ENCODE peak calls at places on chromosome 7, in ten cellular contexts. One of them, this sample, is unnamed.

GRCh38 chr7:40714338-40715052 is 579.7 kb downstream of the SUGCT start:
- DNase-seq in NCI-H226: no peak
- DNase-seq in thyroid gland: no peak
- DNase-seq in naive B cell: no peak
- DNase-seq in GDM1: no peak
- DNase-seq in A549: no peak
- DNase-seq in left ventricle myocardium superior: no peak
- DNase-seq in posterior vena cava: no peak
- DNase-seq in AG20443: peak
- DNase-seq in substantia nigra: no peak
- DNase-seq in this sample: peak

GRCh38 chr7:140982508-140982907 is 32.2 kb downstream of the MRPS33 start:
- DNase-seq in NCI-H226: no peak
- DNase-seq in thyroid gland: no peak
- DNase-seq in naive B cell: no peak
- DNase-seq in GDM1: no peak
- DNase-seq in A549: no peak
- DNase-seq in left ventricle myocardium superior: no peak
- DNase-seq in posterior vena cava: no peak
- DNase-seq in AG20443: no peak
- DNase-seq in substantia nigra: no peak
- DNase-seq in this sample: no peak

GRCh38 chr7:27099224-27099838 is 3.2 kb downstream of the HOXA2 start:
- DNase-seq in NCI-H226: no peak
- DNase-seq in thyroid gland: no peak
- DNase-seq in naive B cell: no peak
- DNase-seq in GDM1: no peak
- DNase-seq in A549: no peak
- DNase-seq in left ventricle myocardium superior: no peak
- DNase-seq in posterior vena cava: no peak
- DNase-seq in AG20443: no peak
- DNase-seq in substantia nigra: no peak
- DNase-seq in this sample: no peak

GRCh38 chr7:7970113-7970619 is 1.6 kb downstream of the GLCCI1 start:
- DNase-seq in NCI-H226: no peak
- DNase-seq in thyroid gland: peak
- DNase-seq in naive B cell: no peak
- DNase-seq in GDM1: no peak
- DNase-seq in A549: no peak
- DNase-seq in left ventricle myocardium superior: no peak
- DNase-seq in posterior vena cava: no peak
- DNase-seq in AG20443: no peak
- DNase-seq in substantia nigra: no peak
- DNase-seq in this sample: no peak

GRCh38 chr7:142301299-142301698 is 43.4 kb upstream of the PRSS58 start:
- DNase-seq in NCI-H226: no peak
- DNase-seq in thyroid gland: no peak
- DNase-seq in naive B cell: no peak
- DNase-seq in GDM1: peak
- DNase-seq in A549: no peak
- DNase-seq in left ventricle myocardium superior: no peak
- DNase-seq in posterior vena cava: no peak
- DNase-seq in AG20443: no peak
- DNase-seq in substantia nigra: no peak
- DNase-seq in this sample: no peak

GRCh38 chr7:98242342-98242741 is 9.7 kb downstream of the TECPR1 start:
- DNase-seq in NCI-H226: no peak
- DNase-seq in thyroid gland: no peak
- DNase-seq in naive B cell: no peak
- DNase-seq in GDM1: no peak
- DNase-seq in A549: no peak
- DNase-seq in left ventricle myocardium superior: no peak
- DNase-seq in posterior vena cava: no peak
- DNase-seq in AG20443: no peak
- DNase-seq in substantia nigra: no peak
- DNase-seq in this sample: no peak

GRCh38 chr7:2046581-2047271 is 186.0 kb downstream of the MAD1L1 start:
- DNase-seq in NCI-H226: no peak
- DNase-seq in thyroid gland: no peak
- DNase-seq in naive B cell: no peak
- DNase-seq in GDM1: no peak
- DNase-seq in A549: no peak
- DNase-seq in left ventricle myocardium superior: peak
- DNase-seq in posterior vena cava: peak
- DNase-seq in AG20443: no peak
- DNase-seq in substantia nigra: no peak
- DNase-seq in this sample: no peak

GRCh38 chr7:68783671-68784070 is 814.6 kb upstream of the AUTS2 start:
- DNase-seq in NCI-H226: peak
- DNase-seq in thyroid gland: no peak
- DNase-seq in naive B cell: no peak
- DNase-seq in GDM1: no peak
- DNase-seq in A549: peak
- DNase-seq in left ventricle myocardium superior: no peak
- DNase-seq in posterior vena cava: no peak
- DNase-seq in AG20443: no peak
- DNase-seq in substantia nigra: no peak
- DNase-seq in this sample: no peak

GRCh38 chr7:93715234-93715633 is 140.7 kb upstream of the CALCR start:
- DNase-seq in NCI-H226: no peak
- DNase-seq in thyroid gland: peak
- DNase-seq in naive B cell: peak
- DNase-seq in GDM1: no peak
- DNase-seq in A549: peak
- DNase-seq in left ventricle myocardium superior: peak
- DNase-seq in posterior vena cava: peak
- DNase-seq in AG20443: peak
- DNase-seq in substantia nigra: peak
- DNase-seq in this sample: peak

GRCh38 chr7:66669088-66669487 is 40.4 kb downstream of the KCTD7 start:
- DNase-seq in NCI-H226: no peak
- DNase-seq in thyroid gland: no peak
- DNase-seq in naive B cell: no peak
- DNase-seq in GDM1: no peak
- DNase-seq in A549: no peak
- DNase-seq in left ventricle myocardium superior: peak
- DNase-seq in posterior vena cava: no peak
- DNase-seq in AG20443: no peak
- DNase-seq in substantia nigra: peak
- DNase-seq in this sample: no peak

GRCh38 chr7:74324499-74325229 is 35.5 kb downstream of the CLIP2 start:
- DNase-seq in NCI-H226: no peak
- DNase-seq in thyroid gland: no peak
- DNase-seq in naive B cell: no peak
- DNase-seq in GDM1: no peak
- DNase-seq in A549: no peak
- DNase-seq in left ventricle myocardium superior: peak
- DNase-seq in posterior vena cava: no peak
- DNase-seq in AG20443: peak
- DNase-seq in substantia nigra: peak
- DNase-seq in this sample: no peak

GRCh38 chr7:18225067-18225466 is 197.4 kb upstream of the PRPS1L1 start:
- DNase-seq in NCI-H226: no peak
- DNase-seq in thyroid gland: no peak
- DNase-seq in naive B cell: peak
- DNase-seq in GDM1: peak
- DNase-seq in A549: no peak
- DNase-seq in left ventricle myocardium superior: no peak
- DNase-seq in posterior vena cava: no peak
- DNase-seq in AG20443: no peak
- DNase-seq in substantia nigra: no peak
- DNase-seq in this sample: no peak

GRCh38 chr7:108372601-108373000 is 83.6 kb downstream of the NRCAM start:
- DNase-seq in NCI-H226: no peak
- DNase-seq in thyroid gland: no peak
- DNase-seq in naive B cell: no peak
- DNase-seq in GDM1: no peak
- DNase-seq in A549: no peak
- DNase-seq in left ventricle myocardium superior: no peak
- DNase-seq in posterior vena cava: no peak
- DNase-seq in AG20443: no peak
- DNase-seq in substantia nigra: no peak
- DNase-seq in this sample: no peak

GRCh38 chr7:83148776-83149175 is 13.9 kb downstream of the PCLO start:
- DNase-seq in NCI-H226: peak
- DNase-seq in thyroid gland: no peak
- DNase-seq in naive B cell: no peak
- DNase-seq in GDM1: no peak
- DNase-seq in A549: peak
- DNase-seq in left ventricle myocardium superior: no peak
- DNase-seq in posterior vena cava: no peak
- DNase-seq in AG20443: no peak
- DNase-seq in substantia nigra: no peak
- DNase-seq in this sample: no peak

GRCh38 chr7:40059057-40059456 is 75.4 kb downstream of the MPLKIP start:
- DNase-seq in NCI-H226: peak
- DNase-seq in thyroid gland: no peak
- DNase-seq in naive B cell: no peak
- DNase-seq in GDM1: no peak
- DNase-seq in A549: no peak
- DNase-seq in left ventricle myocardium superior: no peak
- DNase-seq in posterior vena cava: no peak
- DNase-seq in AG20443: no peak
- DNase-seq in substantia nigra: no peak
- DNase-seq in this sample: no peak

GRCh38 chr7:45184326-45185027 is 26.9 kb downstream of the RAMP3 start:
- DNase-seq in NCI-H226: no peak
- DNase-seq in thyroid gland: no peak
- DNase-seq in naive B cell: no peak
- DNase-seq in GDM1: no peak
- DNase-seq in A549: no peak
- DNase-seq in left ventricle myocardium superior: no peak
- DNase-seq in posterior vena cava: no peak
- DNase-seq in AG20443: peak
- DNase-seq in substantia nigra: no peak
- DNase-seq in this sample: no peak

GRCh38 chr7:137888254-137888653 is 41.5 kb upstream of the DGKI start:
- DNase-seq in NCI-H226: no peak
- DNase-seq in thyroid gland: no peak
- DNase-seq in naive B cell: no peak
- DNase-seq in GDM1: no peak
- DNase-seq in A549: no peak
- DNase-seq in left ventricle myocardium superior: no peak
- DNase-seq in posterior vena cava: no peak
- DNase-seq in AG20443: no peak
- DNase-seq in substantia nigra: no peak
- DNase-seq in this sample: no peak

This sample was measured in HFF-Myc.